ENCODE peak calls at places on chromosomes 2 and 18, in nine cellular contexts. P is pancreas, K is dorsolateral prefrontal cortex, O is colonic mucosa, Z is heart left ventricle, T is K562, F is AG04450, G is mammary epithelial cell, S is cardiac muscle cell. U is an unnamed sample.

GRCh38 chr2:237723613-237724012 is 75.0 kb upstream of the RBM44 start:
- DNase-seq in F (no peak), P (peak; percentile 48), T (peak; percentile 58), G (peak; percentile 59), Z (no peak), S (no peak), K (no peak), O (peak; percentile 92), U (no peak)

GRCh38 chr2:172373761-172374160 is 53.6 kb upstream of the ITGA6 start:
- DNase-seq in T (no peak), F (no peak), O (no peak), K (no peak), P (no peak), Z (no peak), S (no peak), G (peak; percentile 73), U (no peak)

GRCh38 chr2:100427111-100427510 is 9.6 kb upstream of the CHST10 start:
- DNase-seq in G (no peak), O (no peak), P (no peak), T (no peak), Z (no peak), F (no peak), K (no peak), S (no peak), U (no peak)

GRCh38 chr2:168049609-168050008 is 197.8 kb downstream of the STK39 start:
- DNase-seq in Z (no peak), P (no peak), S (no peak), F (no peak), G (no peak), K (no peak), T (no peak), O (no peak), U (no peak)

GRCh38 chr2:128314348-128315121 is 4.1 kb downstream of the HS6ST1 start:
- DNase-seq in G (no peak), Z (peak; percentile 13), S (no peak), K (peak; percentile 16), P (peak; percentile 58), F (no peak), T (no peak), O (peak; percentile 15), U (no peak)

GRCh38 chr2:181680055-181680936 is at the start of gene NEUROD1:
- DNase-seq in G (no peak), Z (no peak), T (no peak), P (peak; percentile 69), F (no peak), S (no peak), K (no peak), O (no peak), U (no peak)

GRCh38 chr2:123958011-123958410 is 67.1 kb upstream of the CNTNAP5 start:
- DNase-seq in O (no peak), S (no peak), P (no peak), G (no peak), F (no peak), T (no peak), K (no peak), Z (no peak), U (no peak)

GRCh38 chr2:75646090-75646582 is 447 bp upstream of the MRPL19 start:
- DNase-seq in G (no peak), Z (no peak), P (no peak), O (peak; percentile 19), F (no peak), S (no peak), K (no peak), T (no peak), U (no peak)

GRCh38 chr18:62749389-62749788 is 34.0 kb downstream of the PHLPP1 start:
- DNase-seq in T (no peak), Z (no peak), P (no peak), K (no peak), G (no peak), S (no peak), O (no peak), F (no peak), U (no peak)

GRCh38 chr2:65355190-65355831 is 77.1 kb downstream of the SPRED2 start:
- DNase-seq in F (no peak), G (peak; percentile 64), P (no peak), O (peak; percentile 34), K (no peak), Z (no peak), T (no peak), S (no peak), U (no peak)

GRCh38 chr2:230324503-230324902 is 2.5 kb upstream of the SP140L start:
- DNase-seq in G (no peak), P (no peak), Z (no peak), T (no peak), K (no peak), O (no peak), F (no peak), S (no peak), U (no peak)

GRCh38 chr18:13219012-13219396 is 444 bp downstream of the LDLRAD4 start:
- DNase-seq in K (no peak), F (no peak), P (no peak), G (no peak), O (no peak), S (no peak), Z (no peak), T (no peak), U (no peak)

GRCh38 chr18:13217466-13217961 is 1.0 kb upstream of the LDLRAD4 start:
- DNase-seq in Z (peak; percentile 79), G (peak; percentile 11), F (no peak), O (peak; percentile 62), P (peak; percentile 81), S (peak; percentile 70), T (peak; percentile 50), K (no peak), U (peak; percentile 65)

GRCh38 chr18:13219576-13219975 is 1.0 kb downstream of the LDLRAD4 start:
- DNase-seq in S (no peak), T (no peak), G (no peak), O (no peak), F (no peak), P (no peak), Z (no peak), K (no peak), U (no peak)

GRCh38 chr18:13217971-13218375 is 587 bp upstream of the LDLRAD4 start:
- DNase-seq in T (peak; percentile 35), P (peak; percentile 75), K (no peak), S (no peak), F (no peak), O (peak; percentile 43), G (no peak), Z (peak; percentile 54), U (no peak)

DNA sequence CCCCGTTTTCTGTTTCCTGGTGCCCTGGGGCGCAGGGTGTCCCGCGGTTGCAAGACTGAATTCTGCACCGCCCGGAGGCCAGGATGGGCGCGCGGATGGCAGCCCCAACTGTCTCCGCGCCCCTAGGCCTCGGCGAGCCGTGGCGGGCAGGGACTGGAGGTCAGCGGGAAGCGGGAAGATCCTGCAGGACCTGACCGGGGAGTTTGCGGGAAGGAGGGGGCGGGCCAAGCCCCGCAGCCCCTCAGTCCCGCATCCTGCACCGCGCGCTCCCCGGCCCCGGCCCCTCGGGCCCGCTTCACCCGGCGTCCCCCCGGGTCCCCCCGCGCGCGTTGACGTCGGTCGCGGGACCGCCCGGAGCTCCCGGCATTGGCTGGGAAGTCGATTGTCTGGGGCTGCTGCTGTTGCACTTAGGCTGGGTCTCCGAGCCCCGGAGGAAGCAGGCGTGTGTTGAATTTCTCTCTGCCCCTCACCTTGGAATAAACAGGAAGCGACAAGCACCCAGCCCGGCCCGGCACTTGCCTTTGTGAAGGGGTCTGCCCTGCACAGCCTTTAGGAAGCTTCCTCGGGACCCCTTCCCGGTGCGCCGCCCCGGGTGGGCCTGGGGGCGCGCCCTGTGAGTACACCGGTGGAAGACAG is at the start of gene LDLRAD4:
- DNase-seq in Z (peak; percentile 79), K (no peak), S (peak; percentile 74), T (no peak), O (peak; percentile 58), P (peak; percentile 73), G (no peak), F (no peak), U (peak; percentile 66)
- H3K27ac ChIP-seq in Z (peak within 1 kb of the TSS; percentile 94), K (peak within 1 kb of the TSS; percentile 87), S (no peak within 1 kb of the TSS), T (no peak within 1 kb of the TSS), O (peak within 1 kb of the TSS; percentile 59), P (peak within 1 kb of the TSS; percentile 72), G (no peak within 1 kb of the TSS), F (no peak within 1 kb of the TSS), U (peak within 1 kb of the TSS; percentile 76)

DNA sequence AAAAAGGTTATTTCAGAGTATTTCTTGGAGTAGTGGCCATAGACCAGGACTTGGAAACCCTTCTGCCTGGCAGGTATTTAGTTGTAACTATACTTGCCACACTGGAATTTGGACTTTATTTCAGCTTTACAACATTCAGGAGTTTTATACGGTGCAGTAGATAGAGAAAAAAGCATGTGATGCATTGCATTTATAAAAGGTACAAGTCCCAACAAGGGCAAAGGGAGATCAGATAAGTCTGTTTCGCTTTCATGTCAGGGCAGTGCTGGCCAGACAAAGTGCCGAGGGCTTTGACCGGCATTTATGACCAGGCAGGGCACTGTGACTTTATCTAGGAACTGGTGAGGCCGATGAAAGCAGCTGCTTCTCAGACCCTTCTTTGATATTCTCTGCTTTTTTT is 145.4 kb downstream of the RTN4 start:
- DNase-seq in S (no peak), G (peak; percentile 82), P (no peak), Z (no peak), F (no peak), T (no peak), K (no peak), O (peak; percentile 70), U (no peak)
- H3K27ac ChIP-seq in S (no peak overlapping the region), G (peak overlapping the region; percentile 78), P (no peak overlapping the region), Z (no peak overlapping the region), F (no peak overlapping the region), T (no peak overlapping the region), K (no peak overlapping the region), O (peak overlapping the region; percentile 85), U (no peak overlapping the region)

GRCh38 chr2:95332036-95332435 is 34.9 kb downstream of the KCNIP3 start:
- DNase-seq in S (no peak), O (no peak), G (no peak), T (no peak), K (no peak), F (no peak), P (no peak), Z (no peak), U (no peak)

GRCh38 chr2:95334916-95335641 is 37.9 kb downstream of the KCNIP3 start:
- DNase-seq in P (no peak), O (no peak), T (no peak), K (no peak), Z (no peak), F (no peak), S (no peak), G (peak; percentile 37), U (no peak)

GRCh38 chr2:95331606-95332005 is 34.5 kb downstream of the KCNIP3 start:
- DNase-seq in G (no peak), P (no peak), F (no peak), Z (no peak), S (no peak), O (no peak), K (no peak), T (no peak), U (no peak)

GRCh38 chr2:95333888-95334338 is 36.8 kb downstream of the KCNIP3 start:
- DNase-seq in G (peak; percentile 98), O (no peak), T (no peak), S (no peak), P (no peak), F (no peak), Z (no peak), K (no peak), U (no peak)

GRCh38 chr2:95333056-95333455 is 35.9 kb downstream of the KCNIP3 start:
- DNase-seq in K (no peak), G (no peak), T (no peak), O (no peak), F (no peak), P (no peak), Z (no peak), S (no peak), U (no peak)
- H3K27ac ChIP-seq in K (no peak overlapping the region), G (peak overlapping the region; percentile 56), T (no peak overlapping the region), O (no peak overlapping the region), F (no peak overlapping the region), P (no peak overlapping the region), Z (no peak overlapping the region), S (no peak overlapping the region), U (no peak overlapping the region)

GRCh38 chr2:11512431-11512830 is 21.4 kb upstream of the GREB1 start:
- DNase-seq in P (no peak), Z (no peak), O (no peak), G (no peak), T (no peak), K (no peak), F (no peak), S (no peak), U (no peak)
- H3K27ac ChIP-seq in P (no peak overlapping the region), Z (no peak overlapping the region), O (no peak overlapping the region), G (no peak overlapping the region), T (no peak overlapping the region), K (no peak overlapping the region), F (no peak overlapping the region), S (no peak overlapping the region), U (no peak overlapping the region)